ENCODE peak calls at places on chromosomes 6 and 20, in four cellular contexts. I is GM23248, M is hepatocyte, C is astrocyte. F is an unnamed sample.

GRCh38 chr20:56032251-56032650 is 26.9 kb upstream of the CBLN4 start:
- DNase-seq in I (no peak), M (no peak), C (no peak), F (peak)

GRCh38 chr6:75791881-75792280 is 42.8 kb downstream of the MYO6 start:
- DNase-seq in I (peak), M (no peak), C (no peak), F (peak)

GRCh38 chr6:26330835-26331808 is 33.9 kb upstream of the BTN3A2 start:
- DNase-seq in I (peak), M (peak), C (peak), F (no peak)

GRCh38 chr6:44028767-44029166 is 98.5 kb downstream of the MRPL14 start:
- DNase-seq in I (peak), M (no peak), C (no peak), F (peak)

GRCh38 chr6:47789553-47789952 is 7.7 kb downstream of the OPN5 start:
- DNase-seq in I (no peak), M (no peak), C (no peak), F (no peak)

GRCh38 chr20:58014628-58015315 is 213.7 kb downstream of the ANKRD60 start:
- DNase-seq in I (no peak), M (no peak), C (peak), F (no peak)

GRCh38 chr6:39062014-39062740 is 13.6 kb downstream of the GLP1R start:
- DNase-seq in I (no peak), M (no peak), C (no peak), F (no peak)

GRCh38 chr6:157644043-157644810 is 178.8 kb upstream of the SNX9 start:
- DNase-seq in I (peak), M (no peak), C (no peak), F (no peak)

GRCh38 chr6:37396571-37397185 is 36.3 kb upstream of the CMTR1 start:
- DNase-seq in I (peak), M (no peak), C (peak), F (peak)

GRCh38 chr6:132919476-132919875 is 105.1 kb downstream of the RPS12 start:
- DNase-seq in I (peak), M (peak), C (peak), F (peak)

DNA sequence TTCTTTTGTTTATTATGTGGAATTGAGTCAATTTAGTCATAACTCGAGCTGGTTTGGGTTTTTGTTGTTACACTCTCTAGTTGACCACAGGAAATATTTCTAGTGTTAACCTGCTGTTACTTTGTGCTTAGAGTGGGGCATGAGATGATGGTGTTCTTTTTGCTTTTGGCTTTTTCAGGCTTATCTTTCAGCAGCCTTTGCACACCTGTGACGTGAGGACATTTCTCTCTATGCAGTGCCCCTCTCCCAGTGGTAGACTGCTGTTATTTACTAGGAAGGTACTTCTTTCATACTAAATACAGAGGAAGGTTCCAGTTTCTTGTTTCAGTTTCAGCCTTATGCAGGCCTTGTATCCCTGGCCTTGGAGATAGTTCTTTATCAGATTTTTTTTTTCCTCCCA is 766.8 kb upstream of the MAN1A1 start:
- DNase-seq in I (no peak), M (no peak), C (no peak), F (no peak)
- TF ChIP-seq EZH2 in I (no peak), M (no peak), C (no peak), F (no peak)

GRCh38 chr6:31794294-31794865 is 1.2 kb downstream of the VARS1 start:
- DNase-seq in I (peak), M (peak), C (no peak), F (peak)

GRCh38 chr6:31791324-31792089 is 4.0 kb downstream of the VARS1 start:
- DNase-seq in I (peak), M (peak), C (no peak), F (peak)

GRCh38 chr6:31792090-31792374 is 3.5 kb downstream of the VARS1 start:
- DNase-seq in I (no peak), M (no peak), C (no peak), F (no peak)

GRCh38 chr6:31794866-31795615 is 511 bp downstream of the VARS1 start:
- DNase-seq in I (peak), M (no peak), C (no peak), F (no peak)

DNA sequence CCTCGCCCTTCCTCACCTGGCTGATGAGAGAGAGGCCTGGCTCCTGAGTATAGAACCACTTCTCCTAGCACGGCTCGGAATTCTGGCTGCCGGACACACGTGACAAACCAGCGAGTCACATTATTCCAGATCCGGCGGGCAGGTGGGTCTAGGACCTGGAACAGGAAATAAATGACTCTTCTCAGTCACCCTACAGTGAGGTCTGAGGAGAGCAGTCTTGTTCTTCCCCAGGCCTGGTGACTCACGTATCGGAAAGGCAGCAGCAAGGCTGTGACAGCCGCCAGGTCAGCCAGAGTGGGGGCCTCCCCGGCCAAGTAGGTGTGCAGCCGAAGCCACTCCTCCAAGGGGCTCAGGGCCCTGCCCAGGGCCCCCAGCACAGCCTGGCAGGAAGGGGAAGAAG is 2.8 kb downstream of the VARS1 start:
- DNase-seq in I (peak), M (no peak), C (peak), F (peak)
- H3K4me3 ChIP-seq in I (no peak), M (no peak), C (peak), F (no peak)

DNA sequence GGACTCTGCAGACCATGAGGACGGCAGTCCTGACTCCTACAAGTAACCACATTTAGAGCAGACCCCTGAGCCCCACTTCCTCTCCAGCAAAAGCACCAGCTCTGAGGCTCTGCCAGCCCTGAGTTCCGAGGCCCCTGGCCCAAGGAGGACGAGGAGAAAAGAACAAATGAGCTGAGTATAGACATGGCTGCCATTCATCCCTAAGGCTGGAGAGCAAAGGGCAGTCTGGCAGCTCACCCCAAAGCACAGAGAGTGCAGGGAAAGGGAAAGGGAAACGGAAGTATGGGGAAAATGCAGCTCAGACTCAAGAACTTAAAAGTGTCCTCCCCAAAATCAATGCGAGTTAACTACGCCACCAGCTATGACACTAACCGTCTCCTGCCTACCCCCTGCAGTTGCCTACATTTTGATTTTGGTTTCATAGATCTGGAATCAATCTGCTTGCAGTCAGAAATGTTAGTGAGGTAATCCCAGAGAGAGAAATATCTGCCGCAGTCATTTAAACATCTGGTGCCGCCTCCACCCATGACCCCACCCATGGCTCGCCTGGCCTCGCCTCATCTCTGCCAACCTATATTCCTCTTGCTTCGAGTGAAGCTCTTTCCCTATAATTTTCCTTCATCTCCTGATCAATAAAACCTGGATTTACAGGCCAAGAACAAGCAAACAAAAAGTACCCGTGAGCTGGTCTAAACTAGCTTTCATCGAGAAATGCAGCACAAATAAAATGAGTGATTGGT is 49.6 kb upstream of the AFDN start:
- DNase-seq in I (no peak), M (no peak), C (no peak), F (no peak)
- TF ChIP-seq EZH2 in I (no peak), M (no peak), C (no peak), F (no peak)

DNA sequence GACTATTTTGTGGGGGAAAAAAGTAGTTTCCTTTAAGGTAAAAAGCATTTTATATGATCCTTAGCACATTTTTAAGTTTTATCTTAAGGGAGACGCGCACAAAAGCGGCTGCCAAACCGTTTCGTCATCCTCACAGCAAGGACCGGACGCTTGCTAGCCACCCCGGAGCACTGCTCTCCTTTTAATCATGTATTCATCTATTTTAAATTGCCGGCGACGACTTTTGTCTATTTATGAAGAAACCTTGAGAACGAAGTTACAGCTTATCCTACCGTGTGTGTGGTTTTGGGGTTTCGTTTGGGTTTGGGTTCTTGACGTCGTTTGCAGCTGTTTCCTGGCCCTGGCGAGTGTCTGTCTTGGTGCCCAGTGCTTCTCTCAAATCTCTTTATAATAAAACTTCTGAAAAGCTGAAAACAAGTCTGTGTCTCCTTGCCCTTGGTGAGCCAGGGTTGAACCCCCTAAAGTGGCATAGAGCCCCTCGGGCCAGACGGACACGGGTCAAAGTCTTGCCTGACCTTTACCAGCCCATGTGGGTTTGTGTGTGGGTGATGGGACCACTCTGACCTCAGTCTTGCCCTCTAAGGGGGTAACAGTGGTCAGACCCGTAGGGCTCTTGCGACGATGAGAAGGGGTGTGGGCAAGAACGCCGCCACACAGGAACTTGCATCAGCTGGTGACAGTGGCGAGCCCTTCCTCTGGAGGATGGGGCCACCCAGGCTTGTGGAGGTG is 117.6 kb downstream of the JPH2 start:
- DNase-seq in I (no peak), M (no peak), C (no peak), F (no peak)
- H3K4me3 ChIP-seq in I (no peak), M (no peak), C (no peak), F (no peak)

GRCh38 chr6:1614448-1614766 is 4.7 kb downstream of the FOXC1 start:
- DNase-seq in I (no peak), M (no peak), C (no peak), F (no peak)
- TF ChIP-seq EZH2 in I (no peak), M (peak), C (peak), F (no peak)

GRCh38 chr6:122752493-122752892 is 27.0 kb upstream of the FABP7 start:
- DNase-seq in I (no peak), M (no peak), C (no peak), F (no peak)

GRCh38 chr6:122752990-122753687 is 26.4 kb upstream of the FABP7 start:
- DNase-seq in I (no peak), M (no peak), C (no peak), F (no peak)

GRCh38 chr6:122749451-122750050 is 30.0 kb upstream of the FABP7 start:
- DNase-seq in I (no peak), M (no peak), C (no peak), F (no peak)

GRCh38 chr6:122753688-122754056 is 25.8 kb upstream of the FABP7 start:
- DNase-seq in I (no peak), M (no peak), C (peak), F (peak)

GRCh38 chr6:122751291-122751690 is 28.2 kb upstream of the FABP7 start:
- DNase-seq in I (no peak), M (no peak), C (no peak), F (no peak)
- H3K4me3 ChIP-seq in I (no peak), M (no peak), C (no peak), F (no peak)

F was measured in fibroblast of lung.